ENCODE peak calls at places on chromosomes 13 and 19, in four cellular contexts. U, X, Z and I are unnamed samples.

GRCh38 chr13:95136638-95137037 is 164.6 kb downstream of the ABCC4 start:
- DNase-seq in U (no peak), X (no peak), Z (no peak), I (no peak)

GRCh38 chr13:35818577-35819165 is 312.5 kb downstream of the DCLK1 start:
- DNase-seq in U (no peak), X (peak; percentile 21), Z (no peak), I (no peak)

GRCh38 chr19:16069813-16070365 is 6.4 kb upstream of the TPM4 start:
- DNase-seq in U (no peak), X (no peak), Z (no peak), I (no peak)

GRCh38 chr19:51784922-51785690 is 9.9 kb upstream of the FPR3 start:
- DNase-seq in U (peak; percentile 29), X (peak; percentile 14), Z (peak; percentile 21), I (no peak)

GRCh38 chr13:67278230-67278629 is 48.1 kb upstream of the PCDH9 start:
- DNase-seq in U (no peak), X (no peak), Z (no peak), I (no peak)

GRCh38 chr19:36436531-36436930 is 18.1 kb upstream of the ZFP82 start:
- DNase-seq in U (no peak), X (no peak), Z (no peak), I (no peak)

GRCh38 chr13:20270163-20270865 is 38.2 kb upstream of the GJB6 start:
- DNase-seq in U (no peak), X (no peak), Z (no peak), I (peak; percentile 61)

GRCh38 chr19:51698296-51698695 is 5.2 kb downstream of the SPACA6 start:
- DNase-seq in U (no peak), X (no peak), Z (no peak), I (no peak)

GRCh38 chr13:110307697-110308376 is 753 bp downstream of the COL4A2 start:
- DNase-seq in U (peak; percentile 38), X (no peak), Z (no peak), I (peak; percentile 57)

GRCh38 chr19:20182232-20182785 is 15.3 kb downstream of the ZNF486 start:
- DNase-seq in U (no peak), X (no peak), Z (no peak), I (no peak)

GRCh38 chr19:20186163-20186562 is 19.1 kb downstream of the ZNF486 start:
- DNase-seq in U (no peak), X (no peak), Z (no peak), I (no peak)
- TF ChIP-seq CTCF in U (no peak), X (no peak), Z (no peak), I (no peak)

DNA sequence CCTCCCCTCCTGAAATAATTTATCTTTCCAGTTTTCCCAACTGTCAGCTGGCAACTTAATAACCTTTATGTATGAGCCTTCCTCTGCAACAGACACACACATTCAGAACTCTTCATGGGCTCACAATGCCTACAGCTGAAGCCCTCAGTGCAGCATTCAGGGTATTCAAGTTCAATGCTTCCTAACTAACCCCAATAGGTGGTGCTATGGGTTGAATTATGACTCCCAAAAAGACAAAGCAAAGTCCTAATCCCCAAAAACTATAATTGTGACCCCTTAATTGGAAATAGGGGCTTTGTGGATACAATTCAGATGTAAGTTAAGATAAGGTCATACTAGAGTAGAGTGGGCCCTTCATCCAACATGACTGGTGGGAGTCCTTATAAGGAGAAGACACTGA is 202.2 kb downstream of the SUCLA2 start:
- DNase-seq in U (no peak), X (peak; percentile 25), Z (no peak), I (no peak)
- TF ChIP-seq CTCF in U (peak; percentile 22), X (peak; percentile 25), Z (no peak), I (no peak)

GRCh38 chr13:39047560-39047959 is 9.3 kb downstream of the NHLRC3 start:
- DNase-seq in U (no peak), X (no peak), Z (no peak), I (no peak)
- TF ChIP-seq CTCF in U (no peak), X (no peak), Z (no peak), I (no peak)

GRCh38 chr19:982567-983170 is 1.5 kb upstream of the WDR18 start:
- DNase-seq in U (peak; percentile 83), X (peak; percentile 89), Z (no peak), I (peak; percentile 90)

GRCh38 chr19:980133-980998 is 3.8 kb upstream of the WDR18 start:
- DNase-seq in U (peak; percentile 44), X (no peak), Z (no peak), I (no peak)

GRCh38 chr19:986083-986482 is 1.9 kb downstream of the WDR18 start:
- DNase-seq in U (no peak), X (no peak), Z (no peak), I (no peak)

GRCh38 chr19:988081-988480 is 3.9 kb downstream of the WDR18 start:
- DNase-seq in U (no peak), X (no peak), Z (no peak), I (no peak)

DNA sequence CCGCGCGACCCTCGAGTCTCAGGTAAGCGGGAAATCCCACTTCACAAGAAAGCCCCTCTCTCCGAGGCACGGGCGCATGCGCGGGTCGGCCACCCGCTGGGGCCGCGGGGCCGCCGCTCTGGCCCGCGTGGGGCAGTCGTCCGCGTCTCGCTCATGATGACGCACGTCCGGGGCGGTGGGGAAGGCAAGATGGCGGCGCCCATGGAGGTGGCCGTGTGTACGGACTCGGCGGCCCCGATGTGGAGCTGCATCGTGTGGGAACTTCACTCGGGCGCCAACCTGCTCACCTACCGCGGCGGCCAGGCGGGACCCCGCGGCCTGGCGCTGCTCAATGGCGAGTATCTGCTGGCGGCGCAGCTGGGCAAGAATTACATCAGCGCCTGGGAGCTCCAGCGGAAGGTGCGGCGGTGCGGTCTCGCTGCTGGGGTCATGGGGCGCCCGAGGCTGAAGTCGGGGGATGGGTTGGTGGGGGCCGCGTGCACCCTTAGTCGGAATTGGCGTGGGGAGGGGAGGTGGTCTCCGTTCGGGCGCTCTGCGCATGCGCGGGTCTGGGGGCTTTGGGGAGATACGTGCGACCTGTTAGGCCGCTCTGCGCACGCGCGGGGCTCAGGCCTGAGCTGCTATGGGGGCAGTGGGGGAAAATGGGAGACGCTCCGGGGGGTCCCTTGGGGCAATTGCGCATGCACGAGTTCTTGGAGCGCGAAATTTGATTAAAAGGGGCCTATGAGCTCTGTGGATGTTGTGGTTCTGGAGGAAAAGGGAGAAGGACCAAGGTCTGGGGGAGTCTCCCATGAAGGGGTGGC is at the start of gene WDR18:
- DNase-seq in U (peak; percentile 95), X (peak; percentile 97), Z (peak; percentile 80), I (peak; percentile 93)
- TF ChIP-seq CTCF in U (peak; percentile 39), X (no peak), Z (no peak), I (peak; percentile 11)

DNA sequence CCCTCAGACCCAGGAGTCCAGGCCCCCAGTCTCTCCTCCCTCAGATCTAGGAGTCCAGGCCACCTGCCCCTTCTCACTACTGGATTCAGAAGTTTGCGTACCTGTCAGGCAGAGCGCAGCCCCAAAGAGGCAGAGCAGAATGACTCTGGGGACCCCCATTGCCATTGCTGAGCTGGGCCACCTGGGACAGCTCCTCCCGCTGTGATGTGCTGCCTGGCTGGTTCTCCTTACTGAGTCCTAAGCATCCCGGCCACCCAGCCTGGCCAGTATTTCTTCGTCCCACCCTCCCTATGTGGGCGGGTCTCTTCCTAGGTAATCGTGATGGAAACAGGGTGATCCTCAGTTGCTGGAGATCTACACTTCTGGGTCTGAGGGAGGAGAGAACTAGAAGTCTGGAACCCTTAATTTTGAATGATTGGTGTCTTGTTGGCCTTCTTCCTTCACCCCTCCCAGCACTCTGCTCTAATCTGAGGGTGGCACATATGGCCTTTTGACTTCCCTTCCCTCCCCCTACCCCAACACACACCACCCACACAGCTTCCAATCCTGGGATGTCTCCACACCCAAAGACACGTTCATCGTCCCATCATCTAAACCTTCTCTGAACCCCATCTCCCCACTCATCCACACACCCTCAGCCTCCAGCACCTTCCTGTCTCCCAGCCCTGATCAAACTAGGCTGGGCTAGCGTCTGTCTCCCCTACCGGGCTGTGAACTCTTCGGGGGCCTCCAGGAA is at the start of gene LYPD5:
- DNase-seq in U (no peak), X (no peak), Z (no peak), I (no peak)
- TF ChIP-seq CTCF in U (no peak), X (no peak), Z (no peak), I (no peak)

DNA sequence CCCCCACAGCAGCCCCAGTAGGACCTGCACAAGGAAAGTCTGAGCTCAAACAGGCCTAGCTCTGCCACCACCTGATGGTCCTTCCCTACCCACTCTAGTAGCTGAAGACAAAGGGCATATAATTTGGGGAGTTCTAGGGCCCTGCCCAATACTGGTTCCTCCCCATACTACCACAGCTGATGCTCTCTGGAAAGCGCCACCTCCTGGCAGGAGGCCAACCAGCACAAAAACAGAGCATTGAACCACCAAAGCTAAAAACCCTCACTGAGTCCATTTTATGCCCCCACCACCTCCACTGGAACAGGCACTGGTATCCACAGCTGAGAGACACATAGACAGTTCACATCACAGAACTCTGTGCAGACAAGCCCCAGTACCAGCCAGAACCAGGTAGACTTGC is 1276.8 kb downstream of the OLFM4 start:
- DNase-seq in U (no peak), X (no peak), Z (no peak), I (no peak)
- TF ChIP-seq CTCF in U (no peak), X (no peak), Z (no peak), I (no peak)